ENCODE peak calls at places on chromosomes 7 and 10, in nine cellular contexts. One of them, this sample, is unnamed.

GRCh38 chr7:101122933-101123702 is 3.8 kb upstream of the SERPINE1 start:
- DNase-seq in kidney: no peak
- DNase-seq in fibroblast of lung: no peak
- DNase-seq in PC-3: no peak
- DNase-seq in colonic mucosa: no peak
- DNase-seq in neural progenitor cell: no peak
- DNase-seq in neuronal stem cell: no peak
- DNase-seq in IMR-90: no peak
- DNase-seq in GM23248: no peak
- DNase-seq in this sample: no peak

GRCh38 chr10:119896061-119896655 is 3.6 kb downstream of the SEC23IP start:
- DNase-seq in kidney: no peak
- DNase-seq in fibroblast of lung: peak; percentile 88
- DNase-seq in PC-3: peak; percentile 87
- DNase-seq in colonic mucosa: peak; percentile 61
- DNase-seq in neural progenitor cell: no peak
- DNase-seq in neuronal stem cell: no peak
- DNase-seq in IMR-90: peak; percentile 95
- DNase-seq in GM23248: peak; percentile 90
- DNase-seq in this sample: no peak

GRCh38 chr7:110839866-110840265 is 251.1 kb upstream of the LRRN3 start:
- DNase-seq in kidney: no peak
- DNase-seq in fibroblast of lung: peak; percentile 76
- DNase-seq in PC-3: peak; percentile 22
- DNase-seq in colonic mucosa: no peak
- DNase-seq in neural progenitor cell: peak; percentile 28
- DNase-seq in neuronal stem cell: no peak
- DNase-seq in IMR-90: peak; percentile 64
- DNase-seq in GM23248: peak; percentile 22
- DNase-seq in this sample: no peak

GRCh38 chr7:24942226-24942625 is 37.8 kb downstream of the OSBPL3 start:
- DNase-seq in kidney: no peak
- DNase-seq in fibroblast of lung: no peak
- DNase-seq in PC-3: no peak
- DNase-seq in colonic mucosa: no peak
- DNase-seq in neural progenitor cell: peak; percentile 36
- DNase-seq in neuronal stem cell: no peak
- DNase-seq in IMR-90: no peak
- DNase-seq in GM23248: no peak
- DNase-seq in this sample: no peak

GRCh38 chr10:110273474-110273873 is 31.2 kb downstream of the SMNDC1 start:
- DNase-seq in kidney: peak; percentile 71
- DNase-seq in fibroblast of lung: peak; percentile 90
- DNase-seq in PC-3: peak; percentile 35
- DNase-seq in colonic mucosa: no peak
- DNase-seq in neural progenitor cell: no peak
- DNase-seq in neuronal stem cell: no peak
- DNase-seq in IMR-90: peak; percentile 90
- DNase-seq in GM23248: peak; percentile 90
- DNase-seq in this sample: no peak

GRCh38 chr7:114823290-114823689 is 98.6 kb upstream of the MDFIC start:
- DNase-seq in kidney: no peak
- DNase-seq in fibroblast of lung: peak; percentile 44
- DNase-seq in PC-3: peak; percentile 5
- DNase-seq in colonic mucosa: no peak
- DNase-seq in neural progenitor cell: no peak
- DNase-seq in neuronal stem cell: no peak
- DNase-seq in IMR-90: peak; percentile 5
- DNase-seq in GM23248: no peak
- DNase-seq in this sample: no peak

GRCh38 chr7:47945261-47946015 is 2.8 kb downstream of the PKD1L1 start:
- DNase-seq in kidney: peak; percentile 77
- DNase-seq in fibroblast of lung: peak; percentile 71
- DNase-seq in PC-3: peak; percentile 77
- DNase-seq in colonic mucosa: peak; percentile 90
- DNase-seq in neural progenitor cell: peak; percentile 79
- DNase-seq in neuronal stem cell: peak; percentile 66
- DNase-seq in IMR-90: peak; percentile 62
- DNase-seq in GM23248: peak; percentile 77
- DNase-seq in this sample: peak; percentile 52

GRCh38 chr10:70169011-70169410 is 1.3 kb downstream of the SAR1A start:
- DNase-seq in kidney: no peak
- DNase-seq in fibroblast of lung: no peak
- DNase-seq in PC-3: no peak
- DNase-seq in colonic mucosa: no peak
- DNase-seq in neural progenitor cell: no peak
- DNase-seq in neuronal stem cell: no peak
- DNase-seq in IMR-90: no peak
- DNase-seq in GM23248: peak; percentile 48
- DNase-seq in this sample: no peak

DNA sequence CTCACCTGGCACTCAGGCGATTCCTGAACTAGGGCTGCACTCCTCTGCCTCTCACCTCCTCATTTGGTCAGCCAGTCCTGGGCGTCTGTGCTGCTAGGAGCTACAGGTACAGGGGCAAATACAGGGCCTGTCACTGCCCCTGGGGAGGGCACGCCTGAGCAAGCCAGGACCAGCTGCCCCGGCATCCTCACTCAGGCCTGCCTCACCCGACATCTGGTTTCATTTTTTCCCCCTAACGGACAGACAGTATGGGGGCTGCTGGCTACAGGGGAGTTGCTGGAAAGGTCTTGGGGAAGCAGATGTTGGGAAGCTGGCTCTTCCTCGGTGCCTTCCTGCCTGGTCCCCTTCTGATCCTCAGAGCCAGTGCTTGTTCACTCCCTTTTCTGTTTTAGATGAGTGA is 77.3 kb upstream of the PPIF start:
- DNase-seq in kidney: no peak
- DNase-seq in fibroblast of lung: no peak
- DNase-seq in PC-3: no peak
- DNase-seq in colonic mucosa: no peak
- DNase-seq in neural progenitor cell: no peak
- DNase-seq in neuronal stem cell: no peak
- DNase-seq in IMR-90: no peak
- DNase-seq in GM23248: no peak
- DNase-seq in this sample: no peak
- H3K9ac ChIP-seq in kidney: no peak overlapping the region
- H3K9ac ChIP-seq in fibroblast of lung: no peak overlapping the region
- H3K9ac ChIP-seq in PC-3: no peak overlapping the region
- H3K9ac ChIP-seq in colonic mucosa: no peak overlapping the region
- H3K9ac ChIP-seq in neural progenitor cell: no peak overlapping the region
- H3K9ac ChIP-seq in neuronal stem cell: peak overlapping the region; percentile 40
- H3K9ac ChIP-seq in IMR-90: no peak overlapping the region
- H3K9ac ChIP-seq in GM23248: no peak overlapping the region
- H3K9ac ChIP-seq in this sample: no peak overlapping the region

DNA sequence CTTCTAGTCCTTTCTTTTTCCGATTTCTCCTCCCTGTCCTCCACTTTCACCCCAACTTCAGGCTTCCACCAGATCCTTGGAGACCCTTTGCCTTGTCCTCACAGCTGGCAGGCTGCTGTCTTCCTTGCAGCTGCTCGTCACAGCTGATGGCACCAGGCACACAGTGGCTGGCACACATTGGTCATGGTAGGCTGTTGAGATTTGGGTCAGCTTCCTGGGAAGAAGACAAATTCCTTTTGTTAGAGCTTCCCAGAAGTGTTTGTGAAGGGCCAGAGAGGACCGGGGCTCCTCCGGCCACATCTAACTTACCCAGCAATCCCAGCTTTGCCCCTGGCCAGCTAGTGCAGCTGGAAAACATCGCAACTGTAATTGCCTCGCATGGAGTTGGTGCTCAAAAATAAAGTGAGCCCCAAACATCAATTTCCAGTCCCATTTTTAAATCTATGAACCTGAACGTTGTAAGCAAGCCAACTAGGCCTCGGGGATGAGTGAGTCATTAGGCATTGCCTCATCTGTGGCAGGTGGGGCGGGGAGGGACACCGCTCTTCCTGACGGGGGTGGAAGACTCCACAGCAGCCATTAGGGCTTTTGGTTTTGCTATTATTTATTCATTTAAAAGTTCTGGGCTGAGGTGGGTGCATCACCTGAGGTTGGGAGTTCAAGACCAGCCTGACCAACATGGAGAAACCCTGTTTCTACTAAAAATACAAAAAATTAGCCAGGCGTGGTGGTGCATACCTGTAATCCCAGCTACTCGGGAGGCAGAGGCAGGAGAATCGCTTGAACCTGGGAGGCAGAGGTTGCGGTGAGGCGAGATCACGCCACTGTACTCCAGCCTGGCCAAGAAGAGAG is 12.4 kb downstream of the CPA5 start:
- DNase-seq in kidney: peak; percentile 91
- DNase-seq in fibroblast of lung: peak; percentile 85
- DNase-seq in PC-3: peak; percentile 96
- DNase-seq in colonic mucosa: no peak
- DNase-seq in neural progenitor cell: no peak
- DNase-seq in neuronal stem cell: no peak
- DNase-seq in IMR-90: peak; percentile 91
- DNase-seq in GM23248: peak; percentile 84
- DNase-seq in this sample: no peak
- H3K27ac ChIP-seq in kidney: peak overlapping the region; percentile 82
- H3K27ac ChIP-seq in fibroblast of lung: peak overlapping the region; percentile 95
- H3K27ac ChIP-seq in PC-3: peak overlapping the region; percentile 92
- H3K27ac ChIP-seq in colonic mucosa: peak overlapping the region; percentile 60
- H3K27ac ChIP-seq in neural progenitor cell: peak overlapping the region; percentile 61
- H3K27ac ChIP-seq in neuronal stem cell: peak overlapping the region; percentile 90
- H3K27ac ChIP-seq in IMR-90: peak overlapping the region; percentile 96
- H3K27ac ChIP-seq in GM23248: peak overlapping the region; percentile 75
- H3K27ac ChIP-seq in this sample: peak overlapping the region; percentile 91

DNA sequence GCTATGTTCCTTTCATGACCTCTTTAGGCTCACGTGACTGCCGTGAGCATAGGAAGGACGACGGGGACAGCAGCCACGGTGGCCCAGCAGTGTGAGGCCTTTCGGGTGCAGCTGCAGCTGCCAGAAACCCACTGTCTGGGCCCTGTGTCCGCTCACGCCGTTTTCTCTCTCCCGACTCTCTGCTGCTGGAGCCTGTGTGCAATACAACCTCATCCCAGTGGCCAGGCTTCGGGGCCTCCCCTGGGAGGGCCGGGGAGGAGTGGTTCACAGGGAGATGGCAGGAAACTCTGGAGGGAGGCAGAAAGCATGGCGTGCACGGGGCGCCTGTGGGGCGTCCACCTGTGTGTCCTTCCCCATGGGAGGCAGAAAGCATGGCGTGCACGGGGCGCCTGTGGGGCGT is 38.6 kb downstream of the PFKP start:
- DNase-seq in kidney: peak; percentile 55
- DNase-seq in fibroblast of lung: no peak
- DNase-seq in PC-3: no peak
- DNase-seq in colonic mucosa: no peak
- DNase-seq in neural progenitor cell: no peak
- DNase-seq in neuronal stem cell: no peak
- DNase-seq in IMR-90: no peak
- DNase-seq in GM23248: no peak
- DNase-seq in this sample: no peak
- H3K9ac ChIP-seq in kidney: no peak overlapping the region
- H3K9ac ChIP-seq in fibroblast of lung: no peak overlapping the region
- H3K9ac ChIP-seq in PC-3: no peak overlapping the region
- H3K9ac ChIP-seq in colonic mucosa: no peak overlapping the region
- H3K9ac ChIP-seq in neural progenitor cell: no peak overlapping the region
- H3K9ac ChIP-seq in neuronal stem cell: no peak overlapping the region
- H3K9ac ChIP-seq in IMR-90: no peak overlapping the region
- H3K9ac ChIP-seq in GM23248: no peak overlapping the region
- H3K9ac ChIP-seq in this sample: no peak overlapping the region

GRCh38 chr7:116337013-116337412 is 126.7 kb downstream of the TES start:
- DNase-seq in kidney: no peak
- DNase-seq in fibroblast of lung: no peak
- DNase-seq in PC-3: no peak
- DNase-seq in colonic mucosa: no peak
- DNase-seq in neural progenitor cell: no peak
- DNase-seq in neuronal stem cell: no peak
- DNase-seq in IMR-90: no peak
- DNase-seq in GM23248: no peak
- DNase-seq in this sample: no peak

GRCh38 chr7:116337800-116338199 is 127.5 kb downstream of the TES start:
- DNase-seq in kidney: no peak
- DNase-seq in fibroblast of lung: no peak
- DNase-seq in PC-3: peak; percentile 45
- DNase-seq in colonic mucosa: no peak
- DNase-seq in neural progenitor cell: no peak
- DNase-seq in neuronal stem cell: no peak
- DNase-seq in IMR-90: peak; percentile 65
- DNase-seq in GM23248: no peak
- DNase-seq in this sample: no peak

GRCh38 chr7:116340201-116340847 is 130.0 kb downstream of the TES start:
- DNase-seq in kidney: no peak
- DNase-seq in fibroblast of lung: no peak
- DNase-seq in PC-3: peak; percentile 71
- DNase-seq in colonic mucosa: no peak
- DNase-seq in neural progenitor cell: no peak
- DNase-seq in neuronal stem cell: no peak
- DNase-seq in IMR-90: no peak
- DNase-seq in GM23248: no peak
- DNase-seq in this sample: no peak

GRCh38 chr7:116341222-116341907 is 131.0 kb downstream of the TES start:
- DNase-seq in kidney: no peak
- DNase-seq in fibroblast of lung: peak; percentile 44
- DNase-seq in PC-3: peak; percentile 27
- DNase-seq in colonic mucosa: no peak
- DNase-seq in neural progenitor cell: no peak
- DNase-seq in neuronal stem cell: no peak
- DNase-seq in IMR-90: no peak
- DNase-seq in GM23248: peak; percentile 7
- DNase-seq in this sample: no peak

GRCh38 chr7:116339564-116339963 is 129.2 kb downstream of the TES start:
- DNase-seq in kidney: no peak
- DNase-seq in fibroblast of lung: no peak
- DNase-seq in PC-3: peak; percentile 40
- DNase-seq in colonic mucosa: no peak
- DNase-seq in neural progenitor cell: no peak
- DNase-seq in neuronal stem cell: no peak
- DNase-seq in IMR-90: peak; percentile 45
- DNase-seq in GM23248: no peak
- DNase-seq in this sample: no peak
- H3K27ac ChIP-seq in kidney: no peak overlapping the region
- H3K27ac ChIP-seq in fibroblast of lung: no peak overlapping the region
- H3K27ac ChIP-seq in PC-3: peak overlapping the region; percentile 46
- H3K27ac ChIP-seq in colonic mucosa: no peak overlapping the region
- H3K27ac ChIP-seq in neural progenitor cell: no peak overlapping the region
- H3K27ac ChIP-seq in neuronal stem cell: no peak overlapping the region
- H3K27ac ChIP-seq in IMR-90: no peak overlapping the region
- H3K27ac ChIP-seq in GM23248: no peak overlapping the region
- H3K27ac ChIP-seq in this sample: peak overlapping the region; percentile 80

DNA sequence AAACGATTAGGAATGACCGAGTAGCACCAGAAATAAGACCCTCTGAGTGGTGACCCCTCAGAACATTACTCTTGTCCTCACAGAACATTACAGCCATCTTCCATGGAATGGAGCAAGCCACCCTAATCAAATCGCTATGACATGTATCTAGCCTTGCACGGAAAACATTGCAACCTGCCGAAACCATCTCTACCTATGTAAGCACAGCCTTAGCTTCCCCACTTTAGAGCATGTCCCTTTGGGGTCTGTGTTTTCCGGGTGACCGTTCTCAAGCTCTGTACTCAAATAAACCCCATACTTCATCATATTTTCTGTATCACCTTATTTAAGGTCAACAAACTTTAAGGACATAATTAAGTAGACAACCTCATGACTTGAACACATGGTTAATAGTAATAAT is 179.0 kb downstream of the PRKCQ start:
- DNase-seq in kidney: no peak
- DNase-seq in fibroblast of lung: no peak
- DNase-seq in PC-3: no peak
- DNase-seq in colonic mucosa: no peak
- DNase-seq in neural progenitor cell: no peak
- DNase-seq in neuronal stem cell: no peak
- DNase-seq in IMR-90: no peak
- DNase-seq in GM23248: no peak
- DNase-seq in this sample: no peak
- H3K9ac ChIP-seq in kidney: peak overlapping the region; percentile 35
- H3K9ac ChIP-seq in fibroblast of lung: no peak overlapping the region
- H3K9ac ChIP-seq in PC-3: peak overlapping the region; percentile 67
- H3K9ac ChIP-seq in colonic mucosa: no peak overlapping the region
- H3K9ac ChIP-seq in neural progenitor cell: no peak overlapping the region
- H3K9ac ChIP-seq in neuronal stem cell: no peak overlapping the region
- H3K9ac ChIP-seq in IMR-90: no peak overlapping the region
- H3K9ac ChIP-seq in GM23248: peak overlapping the region; percentile 56
- H3K9ac ChIP-seq in this sample: no peak overlapping the region